ENCODE peak calls at places on chromosomes 13 and 19, in eight cellular contexts. U is MCF 10A; K is D341Med; I is activated CD4-positive, alpha-beta T cell treated with anti-CD3 and anti-CD28 coated beads for 24 hours; P is body of pancreas; J is nephron progenitor cell; S is stimulated activated CD4-positive, alpha-beta T cell treated with anti-CD3 and anti-CD28 coated beads, Interleukin-4, amount 100 ng/mL, for 48 hours; Z is activated CD4-positive, alpha-beta memory T cell treated with anti-CD3 and anti-CD28 coated beads, Interleukin-2, amount 10 ng/mL, durations not matched to agents 7 days and 5 days. O is an unnamed sample.

GRCh38 chr13:105184221-105184620 is 1351.2 kb downstream of the EFNB2 start:
- DNase-seq in U (no peak), I (no peak), S (no peak), P (no peak), K (no peak), J (no peak), Z (no peak), O (no peak)

GRCh38 chr19:426725-427445 is 17.9 kb upstream of the C2CD4C start:
- DNase-seq in S (no peak), U (no peak), J (no peak), I (no peak), K (no peak), Z (no peak), P (no peak), O (no peak)

GRCh38 chr19:46069841-46070341 is 29.1 kb upstream of the IGFL4 start:
- DNase-seq in U (peak; percentile 93), Z (no peak), J (no peak), I (no peak), S (no peak), K (no peak), P (no peak), O (no peak)

GRCh38 chr19:51507640-51508058 is 6.0 kb upstream of the SIGLEC12 start:
- DNase-seq in I (no peak), P (no peak), U (no peak), K (no peak), J (no peak), S (no peak), Z (no peak), O (no peak)

GRCh38 chr13:71797487-71797886 is 69.5 kb downstream of the DACH1 start:
- DNase-seq in U (no peak), I (no peak), K (no peak), P (no peak), S (no peak), J (peak; percentile 13), Z (no peak), O (no peak)

GRCh38 chr19:411723-412355 is 2.9 kb upstream of the C2CD4C start:
- DNase-seq in J (peak; percentile 4), Z (no peak), I (no peak), U (no peak), S (no peak), P (peak; percentile 9), K (no peak), O (no peak)

GRCh38 chr13:73368608-73369007 is 309.8 kb downstream of the KLF5 start:
- DNase-seq in U (peak; percentile 91), J (no peak), I (no peak), K (no peak), Z (no peak), S (no peak), P (no peak), O (no peak)

GRCh38 chr13:45833663-45834062 is 17.9 kb downstream of the SIAH3 start:
- DNase-seq in S (no peak), P (no peak), J (no peak), U (peak; percentile 93), I (no peak), Z (no peak), K (no peak), O (no peak)

GRCh38 chr19:14514215-14514871 is 3.9 kb downstream of the DNAJB1 start:
- DNase-seq in U (no peak), P (no peak), I (no peak), J (no peak), S (no peak), Z (no peak), K (no peak), O (no peak)

GRCh38 chr19:30695171-30695875 is 323.1 kb downstream of the ZNF536 start:
- DNase-seq in I (no peak), S (no peak), P (no peak), U (no peak), K (no peak), Z (no peak), J (peak; percentile 40), O (no peak)

GRCh38 chr13:30580852-30581502 is 36.7 kb upstream of the USPL1 start:
- DNase-seq in P (no peak), U (peak; percentile 70), I (no peak), S (no peak), J (no peak), K (no peak), Z (no peak), O (no peak)

GRCh38 chr19:33890569-33890968 is 93.9 kb downstream of the KCTD15 start:
- DNase-seq in Z (no peak), S (no peak), P (no peak), J (no peak), I (no peak), U (no peak), K (no peak), O (no peak)

GRCh38 chr19:11347546-11347945 is 1.2 kb downstream of the CCDC159 start:
- DNase-seq in I (no peak), K (no peak), J (no peak), U (no peak), S (no peak), Z (no peak), P (no peak), O (no peak)

GRCh38 chr19:49355890-49356289 is 6.3 kb downstream of the TEAD2 start:
- DNase-seq in J (no peak), S (no peak), I (no peak), U (peak; percentile 45), Z (no peak), K (no peak), P (no peak), O (no peak)

O was measured in T-helper 2 cell.